ENCODE peak calls at places on chromosomes 6 and 20, in five cellular contexts. T is mesenchymal stem cell, V is IMR-90, G is neuronal stem cell, K is H1. I is an unnamed sample.

GRCh38 chr6:43301081-43301870 is 3.2 kb downstream of the SLC22A7 start:
- DNase-seq in V (no peak), G (no peak), T (no peak), K (no peak), I (no peak)

GRCh38 chr6:152587473-152587872 is 49.7 kb downstream of the SYNE1 start:
- DNase-seq in T (no peak), G (no peak), K (no peak), V (no peak), I (no peak)

GRCh38 chr6:98657764-98658163 is 176.6 kb upstream of the POU3F2 start:
- DNase-seq in G (no peak), K (no peak), V (peak; percentile 38), T (peak; percentile 31), I (no peak)

GRCh38 chr20:40691566-40692239 is 2.7 kb upstream of the MAFB start:
- DNase-seq in V (no peak), T (no peak), G (no peak), K (no peak), I (no peak)

GRCh38 chr20:49853640-49854039 is 41.0 kb downstream of the SLC9A8 start:
- DNase-seq in K (no peak), G (no peak), T (peak; percentile 91), V (peak; percentile 86), I (peak; percentile 64)

GRCh38 chr20:31682352-31682751 is 40.3 kb downstream of the BCL2L1 start:
- DNase-seq in T (no peak), V (no peak), G (no peak), K (no peak), I (no peak)

GRCh38 chr20:41509801-41510200 is 108.4 kb downstream of the CHD6 start:
- DNase-seq in G (no peak), T (peak; percentile 77), K (no peak), V (peak; percentile 69), I (no peak)

GRCh38 chr20:14616003-14616402 is 278.6 kb upstream of the FLRT3 start:
- DNase-seq in G (no peak), V (no peak), T (no peak), K (no peak), I (no peak)

GRCh38 chr6:133568970-133569889 is 319.7 kb upstream of the TCF21 start:
- DNase-seq in K (no peak), T (peak; percentile 85), G (no peak), V (peak; percentile 91), I (peak; percentile 53)

GRCh38 chr6:89139509-89140346 is 6.1 kb upstream of the PM20D2 start:
- DNase-seq in V (peak; percentile 70), G (no peak), K (no peak), T (peak; percentile 29), I (no peak)

GRCh38 chr6:7341989-7342742 is 29.2 kb upstream of the SSR1 start:
- DNase-seq in G (no peak), T (peak; percentile 24), V (no peak), K (no peak), I (no peak)

GRCh38 chr6:7338031-7338430 is 25.0 kb upstream of the SSR1 start:
- DNase-seq in T (no peak), V (no peak), K (no peak), G (no peak), I (no peak)

GRCh38 chr6:7341271-7341670 is 28.3 kb upstream of the SSR1 start:
- DNase-seq in G (no peak), T (no peak), K (no peak), V (no peak), I (no peak)

GRCh38 chr6:7343546-7344475 is 30.8 kb upstream of the SSR1 start:
- DNase-seq in V (no peak), T (no peak), G (no peak), K (no peak), I (no peak)
- H4K91ac ChIP-seq in V (no peak overlapping the region), T (no peak overlapping the region), G (no peak overlapping the region), K (no peak overlapping the region), I (no peak overlapping the region)

DNA sequence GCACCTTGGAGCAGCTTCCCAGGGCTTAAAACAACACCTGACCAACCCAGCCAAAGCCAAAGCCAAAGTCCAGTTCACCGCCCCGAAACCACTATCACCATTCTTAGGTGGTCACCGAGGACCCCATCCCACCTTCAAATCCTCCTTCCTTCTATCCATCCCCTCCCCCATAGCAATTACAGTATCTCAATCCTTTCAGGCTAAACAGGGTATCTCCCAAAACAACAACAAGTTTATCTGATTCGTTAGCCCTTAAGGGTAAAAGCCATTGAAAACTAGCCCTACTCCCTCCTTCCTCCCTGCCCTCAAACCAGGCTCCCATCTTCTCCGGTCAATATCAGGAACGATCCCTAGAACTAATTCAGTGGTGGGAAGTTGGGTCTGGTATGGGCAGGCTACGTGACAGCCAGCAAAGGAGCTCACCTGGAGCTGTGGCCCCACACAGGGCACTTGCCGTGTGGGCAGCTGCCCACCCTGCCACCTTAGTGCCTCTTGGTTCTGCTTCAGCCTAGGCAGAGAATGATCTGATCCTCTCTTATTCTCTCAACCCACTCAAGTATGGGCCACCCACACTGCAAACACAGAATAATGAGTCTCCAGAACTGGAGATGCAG is 2.0 kb downstream of the ARHGAP18 start:
- DNase-seq in V (no peak), K (no peak), T (no peak), G (no peak), I (no peak)
- H4K91ac ChIP-seq in V (peak overlapping the region; percentile 20), K (no peak overlapping the region), T (no peak overlapping the region), G (no peak overlapping the region), I (no peak overlapping the region)

GRCh38 chr6:169247991-169248390 is 5.7 kb downstream of the THBS2 start:
- DNase-seq in G (no peak), T (no peak), K (no peak), V (no peak), I (no peak)

GRCh38 chr6:169246445-169246844 is 7.2 kb downstream of the THBS2 start:
- DNase-seq in T (no peak), V (no peak), K (no peak), G (no peak), I (no peak)

GRCh38 chr6:169249057-169249456 is 4.6 kb downstream of the THBS2 start:
- DNase-seq in K (no peak), V (no peak), T (no peak), G (no peak), I (no peak)

GRCh38 chr6:169247419-169247818 is 6.2 kb downstream of the THBS2 start:
- DNase-seq in V (no peak), T (no peak), K (no peak), G (no peak), I (no peak)

GRCh38 chr6:169248521-169248971 is 5.1 kb downstream of the THBS2 start:
- DNase-seq in T (no peak), G (no peak), V (no peak), K (no peak), I (no peak)
- H4K91ac ChIP-seq in T (peak overlapping the region; percentile 21), G (no peak overlapping the region), V (no peak overlapping the region), K (no peak overlapping the region), I (no peak overlapping the region)

DNA sequence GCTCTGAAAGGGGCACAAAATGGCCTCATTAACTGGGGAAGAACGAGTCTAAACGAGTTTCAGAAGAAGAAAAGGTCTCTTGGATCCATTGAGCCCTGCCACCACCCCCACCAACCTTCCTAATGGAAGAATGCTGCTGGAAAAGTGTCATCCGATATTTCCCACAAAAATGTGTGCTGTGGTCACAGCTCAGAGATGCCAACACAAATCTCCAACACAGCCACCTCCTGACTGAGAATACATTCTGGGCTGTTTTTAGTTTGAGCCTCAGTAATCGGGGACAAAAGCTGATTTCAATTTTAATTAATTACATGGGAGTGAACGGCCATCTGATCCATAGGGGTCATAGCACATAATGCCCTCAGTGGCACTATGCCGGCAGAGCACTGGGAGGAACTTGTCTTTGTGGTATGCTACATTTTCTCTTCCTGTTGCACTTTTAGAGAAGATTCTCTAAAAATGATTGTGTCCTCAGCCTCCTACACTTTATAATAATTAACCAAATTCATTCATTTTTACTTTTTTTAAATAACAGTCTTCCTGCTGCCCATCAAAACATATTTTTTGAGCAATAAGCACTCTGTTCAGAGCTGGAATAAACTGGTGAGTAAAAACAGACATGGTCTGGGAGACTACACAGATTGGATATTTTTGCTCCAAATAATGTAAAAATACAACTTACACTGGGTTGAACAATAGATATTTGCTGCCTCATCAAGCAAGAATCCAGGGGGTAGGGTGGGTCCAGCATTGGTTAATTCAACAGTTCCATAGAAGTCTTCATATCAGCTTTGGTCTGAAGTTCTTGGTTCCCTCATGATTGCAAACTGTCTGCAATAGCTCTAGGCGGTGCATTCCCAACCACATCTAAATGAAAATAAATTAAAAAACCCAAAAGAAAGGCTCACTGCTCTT is 143.6 kb upstream of the TMEM170B start:
- DNase-seq in V (peak; percentile 3), G (no peak), T (peak; percentile 35), K (no peak), I (no peak)
- H4K91ac ChIP-seq in V (peak overlapping the region; percentile 5), G (no peak overlapping the region), T (no peak overlapping the region), K (no peak overlapping the region), I (no peak overlapping the region)

DNA sequence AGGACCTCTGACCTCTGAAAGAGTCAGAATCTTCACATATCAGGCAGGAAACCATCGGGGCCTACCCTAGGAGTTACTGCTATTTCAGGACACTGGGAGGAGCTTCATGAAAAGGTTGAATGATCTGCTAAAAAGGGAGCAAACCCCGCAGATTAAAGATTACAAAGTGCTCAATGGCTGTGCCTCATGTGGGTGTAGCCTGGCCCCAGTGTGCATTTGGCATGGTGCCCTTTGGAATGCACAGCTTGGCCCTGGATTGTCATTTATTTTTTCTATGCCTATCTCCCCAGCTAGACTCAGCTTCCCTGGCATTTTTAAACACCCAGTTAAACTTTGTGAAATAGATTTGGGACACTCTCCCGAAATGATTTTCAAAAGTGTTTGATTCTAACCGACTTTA is 368.5 kb upstream of the SPTLC3 start:
- DNase-seq in T (no peak), G (no peak), K (no peak), V (no peak), I (no peak)
- H4K91ac ChIP-seq in T (no peak overlapping the region), G (no peak overlapping the region), K (no peak overlapping the region), V (no peak overlapping the region), I (no peak overlapping the region)

GRCh38 chr6:41637179-41638001 is 878 bp upstream of the MDFI start:
- DNase-seq in V (no peak), G (no peak), K (no peak), T (peak; percentile 49), I (peak; percentile 55)
- H4K91ac ChIP-seq in V (no peak overlapping the region), G (no peak overlapping the region), K (peak overlapping the region; percentile 22), T (peak overlapping the region; percentile 57), I (no peak overlapping the region)

GRCh38 chr6:158869010-158869603 is 49.9 kb upstream of the EZR start:
- DNase-seq in K (no peak), V (no peak), T (no peak), G (peak; percentile 26), I (peak; percentile 89)

GRCh38 chr6:158867381-158868121 is 48.4 kb upstream of the EZR start:
- DNase-seq in G (no peak), K (no peak), T (no peak), V (no peak), I (no peak)

GRCh38 chr6:158868122-158868480 is 48.9 kb upstream of the EZR start:
- DNase-seq in K (no peak), G (no peak), T (no peak), V (no peak), I (no peak)

GRCh38 chr6:158870418-158870957 is 51.3 kb upstream of the EZR start:
- DNase-seq in K (no peak), V (no peak), T (no peak), G (no peak), I (no peak)

GRCh38 chr6:158869604-158870417 is 50.6 kb upstream of the EZR start:
- DNase-seq in V (peak; percentile 95), G (peak; percentile 59), T (peak; percentile 86), K (peak; percentile 69), I (peak; percentile 97)
- H4K91ac ChIP-seq in V (peak overlapping the region; percentile 98), G (no peak overlapping the region), T (peak overlapping the region; percentile 57), K (peak overlapping the region; percentile 88), I (no peak overlapping the region)

GRCh38 chr20:44644384-44645131 is 6.9 kb downstream of the ADA start:
- DNase-seq in K (no peak), T (peak; percentile 17), G (no peak), V (no peak), I (no peak)
- H4K91ac ChIP-seq in K (peak overlapping the region; percentile 36), T (peak overlapping the region; percentile 83), G (peak overlapping the region; percentile 16), V (peak overlapping the region; percentile 60), I (no peak overlapping the region)